ENCODE peak calls at places on chromosomes 5 and 9, in five cellular contexts. O is GM19239, E is D341Med, D is fibroblast of pulmonary artery, F is NCI-H1105 treated with DMSO at 0.1 percent for 48 hours. A is an unnamed sample.

GRCh38 chr5:157189223-157189622 is 8.6 kb downstream of the ITK start:
- DNase-seq in D (no peak), F (no peak), O (no peak), E (no peak), A (peak)

GRCh38 chr5:38445374-38446028 is 110.9 kb downstream of the LIFR start:
- DNase-seq in O (no peak), E (no peak), F (no peak), D (peak), A (peak)

GRCh38 chr5:140346348-140347221 is at the start of gene HBEGF:
- DNase-seq in F (peak), D (peak), E (peak), O (peak), A (peak)

GRCh38 chr5:911601-912000 is 18.9 kb downstream of the TRIP13 start:
- DNase-seq in F (no peak), D (peak), E (no peak), O (no peak), A (no peak)

GRCh38 chr5:92527311-92528078 is 1053.5 kb downstream of the NR2F1-AS1 start:
- DNase-seq in E (no peak), O (no peak), F (no peak), D (peak), A (no peak)

GRCh38 chr5:112697301-112697700 is 40.4 kb upstream of the APC start:
- DNase-seq in O (no peak), D (no peak), E (no peak), F (no peak), A (peak)

GRCh38 chr9:121333950-121334773 is 35.9 kb downstream of the STOM start:
- DNase-seq in O (no peak), D (no peak), E (no peak), F (no peak), A (no peak)

GRCh38 chr5:108747111-108748009 is at the start of gene FER:
- DNase-seq in D (peak), O (no peak), F (no peak), E (no peak), A (peak)

GRCh38 chr5:69335341-69335975 is 2.9 kb upstream of the CCDC125 start:
- DNase-seq in O (no peak), D (peak), E (no peak), F (no peak), A (no peak)

GRCh38 chr9:108086624-108087023 is 597.1 kb upstream of the KLF4 start:
- DNase-seq in O (no peak), E (no peak), F (no peak), D (no peak), A (no peak)

GRCh38 chr9:127943746-127944145 is 6.1 kb upstream of the DPM2 start:
- DNase-seq in O (peak), D (peak), E (peak), F (peak), A (peak)

GRCh38 chr5:150580917-150581316 is 59.5 kb upstream of the SYNPO start:
- DNase-seq in E (no peak), O (no peak), D (no peak), F (no peak), A (no peak)

GRCh38 chr5:131389096-131389868 is 125.4 kb downstream of the CDC42SE2 start:
- DNase-seq in O (no peak), D (no peak), F (no peak), E (no peak), A (no peak)

GRCh38 chr5:173293817-173294672 is 34.2 kb downstream of the STC2 start:
- DNase-seq in O (peak), D (peak), E (peak), F (peak), A (peak)

GRCh38 chr5:83474170-83474796 is 2.7 kb downstream of the VCAN start:
- DNase-seq in O (peak), D (peak), F (peak), E (peak), A (peak)

GRCh38 chr5:164002214-164002613 is 496.8 kb downstream of the MAT2B start:
- DNase-seq in O (no peak), F (no peak), D (no peak), E (no peak), A (peak)